ENCODE peak calls at places on chromosomes 3 and 15, in five cellular contexts. I, W, U, O and H are unnamed samples.

GRCh38 chr3:13746385-13746784 is 133.5 kb downstream of the WNT7A start:
- DNase-seq in I (no peak), W (no peak), O (no peak), U (no peak), H (no peak)

GRCh38 chr3:27728195-27729087 is 6.3 kb upstream of the EOMES start:
- DNase-seq in U (peak), O (no peak), W (no peak), I (peak), H (no peak)

GRCh38 chr15:38611228-38611627 is 46.6 kb upstream of the RASGRP1 start:
- DNase-seq in I (peak), W (peak), U (no peak), O (no peak), H (no peak)

GRCh38 chr3:192237992-192238608 is 489.2 kb downstream of the FGF12 start:
- DNase-seq in U (no peak), I (no peak), O (no peak), W (no peak), H (no peak)

GRCh38 chr15:69725957-69726356 is 273.3 kb downstream of the RPLP1 start:
- DNase-seq in W (no peak), O (no peak), I (no peak), U (no peak), H (no peak)

GRCh38 chr3:53140575-53141467 is 10.6 kb upstream of the RFT1 start:
- DNase-seq in U (no peak), I (no peak), O (no peak), W (no peak), H (no peak)

GRCh38 chr15:90665288-90666134 is 51.6 kb upstream of the BLM start:
- DNase-seq in O (peak), U (peak), I (peak), W (peak), H (peak)

GRCh38 chr3:13800064-13800463 is 79.8 kb downstream of the WNT7A start:
- DNase-seq in I (no peak), W (no peak), U (no peak), O (no peak), H (no peak)

GRCh38 chr3:123444023-123444422 is 4.9 kb downstream of the ADCY5 start:
- DNase-seq in W (no peak), O (no peak), I (no peak), U (no peak), H (no peak)

GRCh38 chr3:169886671-169887070 is 16.9 kb upstream of the LRRC31 start:
- DNase-seq in I (no peak), W (no peak), U (no peak), O (peak), H (no peak)

GRCh38 chr15:69608661-69609060 is 156.0 kb downstream of the RPLP1 start:
- DNase-seq in W (no peak), U (no peak), O (no peak), I (no peak), H (no peak)

GRCh38 chr3:46921041-46921440 is 43.5 kb downstream of the PTH1R start:
- DNase-seq in U (no peak), W (no peak), I (no peak), O (no peak), H (no peak)

GRCh38 chr15:51758645-51759044 is 7.2 kb downstream of the TMOD2 start:
- DNase-seq in I (no peak), W (no peak), U (no peak), O (no peak), H (no peak)

GRCh38 chr15:28060005-28060404 is 39.1 kb downstream of the OCA2 start:
- DNase-seq in O (no peak), U (no peak), W (no peak), I (no peak), H (no peak)

GRCh38 chr3:156675744-156676466 is 1.5 kb downstream of the TIPARP start:
- DNase-seq in I (peak), O (peak), U (peak), W (no peak), H (peak)